ENCODE peak calls at places on chromosomes 4 and X, in five cellular contexts. R, Y, G, J and L are unnamed samples.

GRCh38 chr4:127400736-127401346 is 231.9 kb upstream of the INTU start:
- DNase-seq in R (no peak), Y (no peak), G (peak; percentile 83), J (peak; percentile 64), L (peak; percentile 52)

GRCh38 chr4:18419780-18420179 is 398.2 kb upstream of the LCORL start:
- DNase-seq in R (no peak), Y (no peak), G (no peak), J (no peak), L (no peak)

GRCh38 chr4:92091335-92091734 is 212.4 kb upstream of the GRID2 start:
- DNase-seq in R (no peak), Y (no peak), G (no peak), J (no peak), L (no peak)

GRCh38 chr4:181147421-181147951 is 1095.7 kb upstream of the TENM3 start:
- DNase-seq in R (peak; percentile 13), Y (no peak), G (no peak), J (no peak), L (no peak)

GRCh38 chrX:119393144-119393543 is 6.0 kb upstream of the SLC25A43 start:
- DNase-seq in R (no peak), Y (no peak), G (no peak), J (no peak), L (no peak)

GRCh38 chrX:41332408-41332987 is 1.5 kb upstream of the DDX3X start:
- DNase-seq in R (no peak), Y (no peak), G (peak; percentile 44), J (peak; percentile 25), L (peak; percentile 28)

GRCh38 chr4:10442976-10443375 is 14.2 kb downstream of the ZNF518B start:
- DNase-seq in R (no peak), Y (no peak), G (peak; percentile 43), J (no peak), L (no peak)

GRCh38 chr4:187666634-187667033 is 328.9 kb upstream of the ZFP42 start:
- DNase-seq in R (no peak), Y (no peak), G (peak; percentile 38), J (peak; percentile 54), L (no peak)

GRCh38 chrX:118346258-118347094 is 570 bp downstream of the WDR44 start:
- DNase-seq in R (peak; percentile 87), Y (peak; percentile 5), G (no peak), J (peak; percentile 29), L (peak; percentile 21)

GRCh38 chr4:182619659-182620058 is 297.5 kb downstream of the DCTD start:
- DNase-seq in R (no peak), Y (no peak), G (no peak), J (no peak), L (no peak)

GRCh38 chrX:68868316-68868715 is 39.5 kb downstream of the EFNB1 start:
- DNase-seq in R (no peak), Y (no peak), G (no peak), J (no peak), L (no peak)

GRCh38 chr4:87839309-87839946 is 6.7 kb downstream of the MEPE start:
- DNase-seq in R (no peak), Y (no peak), G (peak; percentile 49), J (peak; percentile 57), L (no peak)

GRCh38 chrX:115452256-115452655 is 108.7 kb upstream of the PLS3 start:
- DNase-seq in R (no peak), Y (no peak), G (no peak), J (no peak), L (no peak)

GRCh38 chrX:85111347-85111746 is 107.7 kb downstream of the APOOL start:
- DNase-seq in R (no peak), Y (no peak), G (peak; percentile 5), J (peak; percentile 15), L (no peak)

GRCh38 chr4:114980932-114981693 is 132.3 kb downstream of the NDST4 start:
- DNase-seq in R (no peak), Y (no peak), G (no peak), J (no peak), L (no peak)

GRCh38 chr4:86250616-86251015 is 109.2 kb downstream of the MAPK10 start:
- DNase-seq in R (no peak), Y (no peak), G (no peak), J (no peak), L (no peak)

GRCh38 chr4:123832173-123833026 is 435.8 kb downstream of the SPRY1 start:
- DNase-seq in R (no peak), Y (peak; percentile 77), G (peak; percentile 100), J (no peak), L (peak; percentile 87)

GRCh38 chrX:154046262-154046771 is 26.6 kb upstream of the IRAK1 start:
- DNase-seq in R (no peak), Y (peak; percentile 23), G (peak; percentile 86), J (peak; percentile 78), L (no peak)

GRCh38 chr4:42806436-42806835 is 86.1 kb upstream of the GRXCR1 start:
- DNase-seq in R (no peak), Y (no peak), G (no peak), J (no peak), L (no peak)

GRCh38 chr4:140861359-140862181 is 105.4 kb upstream of the TBC1D9 start:
- DNase-seq in R (no peak), Y (peak; percentile 38), G (peak; percentile 91), J (peak; percentile 92), L (no peak)

GRCh38 chrX:150899191-150899757 is 806 bp upstream of the CD99L2 start:
- DNase-seq in R (peak; percentile 82), Y (peak; percentile 13), G (peak; percentile 6), J (peak; percentile 37), L (peak; percentile 85)

GRCh38 chrX:14506866-14507265 is 22.5 kb upstream of the GLRA2 start:
- DNase-seq in R (no peak), Y (no peak), G (no peak), J (no peak), L (no peak)

GRCh38 chrX:9677098-9677739 is 88.4 kb downstream of the GPR143 start:
- DNase-seq in R (no peak), Y (no peak), G (peak; percentile 64), J (no peak), L (no peak)

GRCh38 chr4:2417765-2418651 is at the start of gene ZFYVE28:
- DNase-seq in R (no peak), Y (no peak), G (no peak), J (no peak), L (no peak)

GRCh38 chr4:42487230-42487629 is 89.9 kb downstream of the SHISA3 start:
- DNase-seq in R (no peak), Y (no peak), G (no peak), J (no peak), L (no peak)

GRCh38 chr4:168076989-168077725 is 15.2 kb upstream of the ANXA10 start:
- DNase-seq in R (no peak), Y (no peak), G (peak; percentile 71), J (peak; percentile 84), L (no peak)

GRCh38 chr4:1494416-1495315 is 88.4 kb upstream of the NKX1-1 start:
- DNase-seq in R (peak; percentile 63), Y (no peak), G (no peak), J (no peak), L (no peak)

GRCh38 chr4:119739796-119740195 is 111.2 kb upstream of the PDE5A start:
- DNase-seq in R (no peak), Y (no peak), G (no peak), J (no peak), L (no peak)

DNA sequence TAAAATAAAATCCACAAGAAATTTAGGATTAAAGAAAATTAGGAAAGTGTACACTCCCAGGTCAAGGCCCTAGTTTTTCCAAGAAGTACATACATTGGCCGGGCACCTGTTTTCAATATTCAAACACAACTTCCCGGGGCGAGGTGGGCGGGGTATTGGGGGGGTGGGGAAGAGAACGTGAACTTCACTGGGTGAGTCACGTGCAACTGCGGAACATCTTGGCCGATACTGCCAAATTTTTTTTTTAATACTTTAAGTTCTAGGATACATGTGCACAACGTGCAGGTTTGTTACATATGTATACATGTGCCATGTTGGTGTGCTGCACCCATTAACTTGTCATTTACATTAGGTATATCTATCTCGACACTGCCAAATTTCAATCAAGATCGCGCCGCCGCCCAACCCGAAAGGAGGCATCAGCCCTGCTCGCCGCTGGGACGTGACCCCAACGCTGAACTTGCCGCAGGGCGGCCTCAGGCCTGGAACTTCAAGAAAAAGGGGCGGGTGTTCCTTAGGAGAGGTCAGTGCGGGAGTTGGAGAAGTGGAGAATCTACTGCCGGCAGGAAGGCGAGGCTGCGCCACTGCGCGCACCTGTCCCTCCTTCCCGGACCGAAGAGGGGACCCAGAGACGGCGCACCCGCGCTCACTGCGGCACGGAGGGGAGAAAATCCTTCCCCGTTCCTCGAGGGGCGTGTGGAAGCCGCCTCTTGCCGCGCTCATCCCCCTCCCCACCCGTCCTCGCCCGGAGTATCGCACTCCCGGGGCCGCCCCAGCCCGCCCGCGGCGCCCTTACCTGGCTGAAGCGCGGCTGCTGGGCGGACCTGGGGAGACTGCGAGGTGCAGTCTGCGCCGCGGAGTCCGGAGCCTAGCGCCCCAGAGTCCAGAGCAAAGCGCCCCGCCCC is at the start of gene TEC:
- DNase-seq in R (no peak), Y (peak; percentile 32), G (no peak), J (peak; percentile 54), L (peak; percentile 51)
- TF ChIP-seq POLR2A in R (peak; percentile 93), Y (peak; percentile 65), G (no peak), J (no peak), L (no peak)

DNA sequence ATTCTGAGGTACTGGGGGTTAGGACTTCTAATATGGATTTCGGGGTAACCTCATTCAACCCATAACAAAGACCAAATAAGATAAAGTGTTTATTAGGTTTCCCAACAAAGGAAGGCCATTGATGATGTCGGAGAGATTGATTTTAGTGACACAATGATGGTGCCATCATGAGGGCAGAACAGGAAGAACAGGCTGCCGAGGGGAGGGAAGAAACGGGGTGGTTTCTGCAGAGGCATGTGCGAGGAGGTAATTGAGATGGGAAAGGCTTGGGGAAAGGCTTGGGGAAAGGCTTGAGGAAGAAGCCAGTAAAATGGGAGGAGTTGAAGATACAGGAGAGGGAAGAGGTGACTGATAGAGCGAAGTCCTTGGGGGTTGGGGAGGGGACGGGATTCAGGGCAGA is 6.2 kb downstream of the HPSE start:
- DNase-seq in R (no peak), Y (no peak), G (no peak), J (no peak), L (no peak)
- TF ChIP-seq CTCF in R (no peak), Y (no peak), G (peak; percentile 3), J (no peak), L (no peak)

DNA sequence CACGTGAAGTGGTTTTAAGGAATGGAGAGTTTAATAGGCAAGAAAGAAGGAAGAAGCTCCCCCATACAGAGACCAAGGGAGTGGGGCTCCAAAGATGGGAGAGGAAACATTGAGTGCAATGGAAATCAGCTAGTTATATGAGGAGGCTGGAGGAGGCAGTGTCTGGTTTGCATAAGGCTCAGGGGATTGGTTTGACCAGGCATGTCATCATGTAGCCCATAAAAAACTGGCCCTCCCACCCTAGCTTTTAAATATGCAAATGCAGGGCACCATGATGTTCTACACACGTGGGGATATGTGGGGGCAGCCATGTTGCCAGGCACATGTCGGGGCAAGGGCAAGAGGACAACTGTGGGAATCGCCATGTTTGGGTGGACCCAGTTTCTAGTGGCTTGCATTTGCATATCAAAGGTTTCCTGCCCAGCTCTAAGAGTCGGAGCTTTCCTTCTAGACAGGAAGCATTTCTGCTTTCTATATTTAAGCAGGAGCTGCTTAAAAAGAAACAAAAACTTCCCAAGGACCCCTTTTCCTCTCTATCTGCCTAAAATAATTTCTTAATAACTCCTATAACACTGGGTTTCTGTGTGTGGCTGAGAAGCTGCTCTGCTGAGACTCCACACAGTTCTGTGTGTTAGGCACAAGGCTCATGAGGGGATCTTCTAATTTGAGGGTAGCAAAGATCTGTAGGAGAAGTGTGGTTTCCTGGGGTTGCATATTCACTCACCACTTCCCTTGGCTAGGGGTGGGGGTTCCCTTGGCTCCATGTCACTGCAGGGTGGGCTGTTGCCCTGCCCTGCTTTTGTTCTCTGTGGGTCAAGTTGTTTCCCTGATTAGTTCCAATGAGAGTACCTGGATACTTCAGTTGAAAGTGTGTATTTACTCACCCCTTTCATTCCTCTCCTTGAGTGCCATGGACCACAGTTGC is 113.5 kb downstream of the VSIG4 start:
- DNase-seq in R (no peak), Y (no peak), G (no peak), J (no peak), L (no peak)
- TF ChIP-seq POLR2A in R (no peak), Y (no peak), G (no peak), J (no peak), L (no peak)

GRCh38 chrX:102604327-102604726 is 5.0 kb downstream of the ARMCX5 start:
- DNase-seq in R (no peak), Y (no peak), G (no peak), J (no peak), L (no peak)
- TF ChIP-seq CTCF in R (no peak), Y (no peak), G (no peak), J (no peak), L (no peak)